ENCODE peak calls at places on chromosomes 7 and 10, in five cellular contexts. R is adrenal gland, A is stomach, Z is HFF-Myc, U is neural progenitor cell. F is an unnamed sample.

GRCh38 chr7:44112997-44113763 is 9.0 kb downstream of the AEBP1 start:
- DNase-seq in Z (no peak), R (no peak), U (no peak), A (no peak), F (no peak)

GRCh38 chr10:55500931-55501559 is 700.0 kb upstream of the PCDH15 start:
- DNase-seq in U (peak), R (peak), Z (peak), A (no peak), F (peak)

GRCh38 chr10:97896756-97897155 is 47.1 kb downstream of the GOLGA7B start:
- DNase-seq in U (no peak), A (no peak), R (no peak), Z (no peak), F (no peak)

GRCh38 chr10:7233259-7233991 is 177.4 kb downstream of the SFMBT2 start:
- DNase-seq in R (no peak), A (no peak), Z (no peak), U (no peak), F (peak)

GRCh38 chr10:69425513-69426298 is 9.0 kb upstream of the TACR2 start:
- DNase-seq in R (no peak), Z (no peak), A (peak), U (no peak), F (peak)

GRCh38 chr10:59578741-59579140 is 130.9 kb downstream of the SLC16A9 start:
- DNase-seq in R (no peak), A (no peak), U (no peak), Z (no peak), F (no peak)

GRCh38 chr7:121385800-121386179 is 10.3 kb downstream of the FAM3C start:
- DNase-seq in R (no peak), A (no peak), Z (no peak), U (no peak), F (peak)

GRCh38 chr7:51070163-51070562 is 246.4 kb downstream of the COBL start:
- DNase-seq in A (no peak), Z (no peak), U (no peak), R (no peak), F (no peak)

GRCh38 chr10:113995201-113995600 is 48.5 kb upstream of the ADRB1 start:
- DNase-seq in A (no peak), Z (no peak), R (no peak), U (no peak), F (no peak)

GRCh38 chr7:64314493-64315020 is 796 bp downstream of the ZNF736 start:
- DNase-seq in R (no peak), Z (no peak), A (no peak), U (no peak), F (no peak)

GRCh38 chr10:70191906-70192305 is 21.6 kb upstream of the SAR1A start:
- DNase-seq in Z (peak), A (no peak), U (no peak), R (no peak), F (peak)

GRCh38 chr10:72561745-72562166 is 64.1 kb downstream of the MICU1 start:
- DNase-seq in Z (no peak), U (no peak), R (no peak), A (no peak), F (no peak)

GRCh38 chr10:72846225-72846624 is 47.3 kb upstream of the OIT3 start:
- DNase-seq in A (no peak), U (no peak), R (no peak), Z (peak), F (peak)

GRCh38 chr10:68665841-68666240 is 55.2 kb upstream of the CCAR1 start:
- DNase-seq in A (no peak), U (no peak), Z (no peak), R (no peak), F (no peak)

GRCh38 chr7:4270941-4271715 is 411.0 kb upstream of the FOXK1 start:
- DNase-seq in A (no peak), R (no peak), U (peak), Z (no peak), F (no peak)

GRCh38 chr7:102104245-102104644 is 182.4 kb upstream of the SH2B2 start:
- DNase-seq in U (no peak), R (no peak), Z (no peak), A (no peak), F (no peak)

GRCh38 chr7:74627699-74628411 is 29.7 kb upstream of the GTF2I start:
- DNase-seq in Z (no peak), U (peak), A (no peak), R (peak), F (no peak)

GRCh38 chr7:19116121-19117080 is 1.0 kb downstream of the TWIST1 start:
- DNase-seq in R (no peak), A (no peak), U (peak), Z (no peak), F (peak)

GRCh38 chr7:90625051-90625450 is 28.9 kb downstream of the CDK14 start:
- DNase-seq in R (no peak), Z (no peak), U (no peak), A (no peak), F (peak)

GRCh38 chr7:47600199-47601118 is 18.5 kb upstream of the TNS3 start:
- DNase-seq in U (no peak), A (peak), Z (no peak), R (peak), F (peak)

GRCh38 chr7:151381333-151382078 is 28.3 kb downstream of the WDR86 start:
- DNase-seq in Z (no peak), A (peak), R (no peak), U (peak), F (no peak)

GRCh38 chr10:22479419-22479818 is 134.1 kb downstream of the SPAG6 start:
- DNase-seq in U (no peak), R (no peak), Z (no peak), A (no peak), F (no peak)

GRCh38 chr10:5835446-5836095 is 22.3 kb upstream of the GDI2 start:
- DNase-seq in A (no peak), R (no peak), Z (no peak), U (no peak), F (no peak)

GRCh38 chr7:87874066-87874465 is 2.1 kb downstream of the SLC25A40 start:
- DNase-seq in U (no peak), Z (no peak), A (no peak), R (no peak), F (no peak)

GRCh38 chr7:4010923-4011656 is 671.0 kb upstream of the FOXK1 start:
- DNase-seq in U (no peak), R (no peak), Z (no peak), A (peak), F (no peak)

GRCh38 chr10:130873636-130874035 is 437.9 kb downstream of the TCERG1L start:
- DNase-seq in R (peak), U (no peak), A (no peak), Z (no peak), F (no peak)

GRCh38 chr10:17123062-17123661 is 6.4 kb downstream of the CUBN start:
- DNase-seq in A (no peak), Z (peak), R (no peak), U (no peak), F (peak)

GRCh38 chr10:122863796-122864592 is 15.4 kb downstream of the FAM24B start:
- DNase-seq in U (no peak), Z (no peak), A (no peak), R (no peak), F (no peak)

GRCh38 chr7:29194594-29195417 is at the start of gene CHN2:
- DNase-seq in R (peak), Z (no peak), A (peak), U (peak), F (peak)

DNA sequence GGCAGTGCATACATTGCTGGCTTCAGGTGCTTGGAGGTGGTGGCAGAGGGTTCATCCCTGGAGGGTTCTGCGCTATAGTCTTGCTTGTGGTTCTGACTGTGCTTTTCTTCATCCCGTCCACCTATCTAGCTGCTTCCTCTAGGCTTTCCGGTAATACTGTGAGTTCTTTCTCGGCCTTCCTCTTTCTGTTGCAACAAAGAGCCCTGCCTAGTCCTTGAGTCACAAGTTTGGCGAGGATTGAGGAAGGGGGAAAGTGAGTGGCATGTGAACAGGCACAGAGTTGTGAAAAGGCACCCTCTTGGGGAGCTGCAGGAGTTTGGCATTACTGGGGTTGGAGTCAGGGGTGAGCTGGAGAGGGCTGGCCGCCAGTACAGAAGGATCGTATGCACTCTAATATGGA is 123.0 kb downstream of the SH2D4B start:
- DNase-seq in U (no peak), R (peak), A (no peak), Z (no peak), F (no peak)
- H3K4me3 ChIP-seq in U (no peak), R (no peak), A (no peak), Z (no peak), F (no peak)

GRCh38 chr10:117480097-117480496 is 62.4 kb upstream of the EMX2 start:
- DNase-seq in U (no peak), Z (no peak), A (no peak), R (no peak), F (no peak)

GRCh38 chr10:117477241-117477947 is 65.2 kb upstream of the EMX2 start:
- DNase-seq in R (no peak), U (no peak), A (no peak), Z (no peak), F (no peak)

GRCh38 chr10:117476716-117477115 is 65.8 kb upstream of the EMX2 start:
- DNase-seq in A (no peak), Z (peak), U (no peak), R (no peak), F (no peak)

GRCh38 chr10:117476281-117476680 is 66.3 kb upstream of the EMX2 start:
- DNase-seq in U (no peak), Z (no peak), A (no peak), R (no peak), F (no peak)

GRCh38 chr10:117477961-117478670 is 64.4 kb upstream of the EMX2 start:
- DNase-seq in A (no peak), U (peak), Z (peak), R (no peak), F (peak)
- TF ChIP-seq CTCF in A (no peak), U (peak), Z (peak), R (no peak), F (peak)

GRCh38 chr10:31262672-31263071 is 56.3 kb upstream of the ZEB1 start:
- DNase-seq in Z (no peak), R (peak), U (no peak), A (no peak), F (no peak)
- H3K4me3 ChIP-seq in Z (no peak), R (no peak), U (no peak), A (no peak), F (no peak)

GRCh38 chr10:62394556-62395018 is 20.4 kb downstream of the ZNF365 start:
- DNase-seq in A (no peak), Z (no peak), R (no peak), U (no peak), F (peak)
- TF ChIP-seq CTCF in A (no peak), Z (no peak), R (no peak), U (no peak), F (no peak)

GRCh38 chr10:104641150-104642000 is at the start of gene SORCS3:
- DNase-seq in Z (no peak), R (no peak), A (no peak), U (peak), F (peak)
- H3K4me3 ChIP-seq in Z (no peak), R (no peak), A (peak), U (peak), F (no peak)